ENCODE peak calls at places on chromosomes 1 and 21, in four cellular contexts. Z is H9, D is Peyer's patch, C is NB4. K is an unnamed sample.

GRCh38 chr1:148263906-148264255 is 111.8 kb upstream of the NBPF11 start:
- DNase-seq in Z (no peak), D (peak), C (no peak), K (no peak)

GRCh38 chr1:18957136-18957521 is 653 bp upstream of the IFFO2 start:
- DNase-seq in Z (peak), D (no peak), C (no peak), K (no peak)

GRCh38 chr1:66331641-66332523 is 202.1 kb upstream of the SGIP1 start:
- DNase-seq in Z (peak), D (peak), C (peak), K (peak)

GRCh38 chr1:152348447-152348846 is 11.4 kb downstream of the FLG2 start:
- DNase-seq in Z (no peak), D (no peak), C (peak), K (no peak)

GRCh38 chr1:40312238-40313205 is 4.6 kb downstream of the COL9A2 start:
- DNase-seq in Z (no peak), D (peak), C (peak), K (no peak)

GRCh38 chr21:41953831-41954653 is at the start of gene C2CD2:
- DNase-seq in Z (peak), D (no peak), C (peak), K (peak)

GRCh38 chr1:210949039-210949438 is 184.9 kb downstream of the KCNH1 start:
- DNase-seq in Z (no peak), D (no peak), C (no peak), K (no peak)

GRCh38 chr1:187763976-187764375 is 935.2 kb downstream of the PLA2G4A start:
- DNase-seq in Z (no peak), D (no peak), C (no peak), K (no peak)

GRCh38 chr1:25671929-25672328 is 55.3 kb downstream of the MAN1C1 start:
- DNase-seq in Z (no peak), D (no peak), C (no peak), K (peak)

GRCh38 chr1:3093928-3094626 is 25.1 kb downstream of the PRDM16 start:
- DNase-seq in Z (no peak), D (no peak), C (peak), K (no peak)

GRCh38 chr1:54094001-54094729 is 40.8 kb downstream of the TCEANC2 start:
- DNase-seq in Z (no peak), D (no peak), C (no peak), K (no peak)

GRCh38 chr1:155529109-155529508 is 33.5 kb downstream of the ASH1L start:
- DNase-seq in Z (no peak), D (no peak), C (no peak), K (no peak)

GRCh38 chr1:206579747-206580437 is 32.4 kb downstream of the EIF2D start:
- DNase-seq in Z (no peak), D (peak), C (peak), K (peak)

GRCh38 chr1:28256197-28256827 is 3.0 kb upstream of the SESN2 start:
- DNase-seq in Z (no peak), D (no peak), C (no peak), K (no peak)

GRCh38 chr1:206831605-206832004 is 33.8 kb upstream of the IL20 start:
- DNase-seq in Z (no peak), D (no peak), C (no peak), K (no peak)

GRCh38 chr21:35587841-35588390 is 472.4 kb downstream of the SETD4 start:
- DNase-seq in Z (no peak), D (no peak), C (no peak), K (no peak)

GRCh38 chr1:1629430-1630190 is 2.4 kb upstream of the MMP23B start:
- DNase-seq in Z (no peak), D (peak), C (no peak), K (peak)

GRCh38 chr1:94036721-94037120 is 84.2 kb downstream of the ABCA4 start:
- DNase-seq in Z (no peak), D (no peak), C (no peak), K (no peak)

GRCh38 chr1:111538343-111539035 is 35.1 kb upstream of the ADORA3 start:
- DNase-seq in Z (no peak), D (no peak), C (no peak), K (no peak)

GRCh38 chr1:189211742-189212141 is 1265.9 kb downstream of the BRINP3 start:
- DNase-seq in Z (no peak), D (no peak), C (no peak), K (no peak)

GRCh38 chr1:151729157-151729965 is 8.0 kb downstream of the RIIAD1 start:
- DNase-seq in Z (no peak), D (no peak), C (no peak), K (no peak)

GRCh38 chr1:77781683-77782082 is 2.2 kb downstream of the MIGA1 start:
- DNase-seq in Z (no peak), D (no peak), C (no peak), K (no peak)

DNA sequence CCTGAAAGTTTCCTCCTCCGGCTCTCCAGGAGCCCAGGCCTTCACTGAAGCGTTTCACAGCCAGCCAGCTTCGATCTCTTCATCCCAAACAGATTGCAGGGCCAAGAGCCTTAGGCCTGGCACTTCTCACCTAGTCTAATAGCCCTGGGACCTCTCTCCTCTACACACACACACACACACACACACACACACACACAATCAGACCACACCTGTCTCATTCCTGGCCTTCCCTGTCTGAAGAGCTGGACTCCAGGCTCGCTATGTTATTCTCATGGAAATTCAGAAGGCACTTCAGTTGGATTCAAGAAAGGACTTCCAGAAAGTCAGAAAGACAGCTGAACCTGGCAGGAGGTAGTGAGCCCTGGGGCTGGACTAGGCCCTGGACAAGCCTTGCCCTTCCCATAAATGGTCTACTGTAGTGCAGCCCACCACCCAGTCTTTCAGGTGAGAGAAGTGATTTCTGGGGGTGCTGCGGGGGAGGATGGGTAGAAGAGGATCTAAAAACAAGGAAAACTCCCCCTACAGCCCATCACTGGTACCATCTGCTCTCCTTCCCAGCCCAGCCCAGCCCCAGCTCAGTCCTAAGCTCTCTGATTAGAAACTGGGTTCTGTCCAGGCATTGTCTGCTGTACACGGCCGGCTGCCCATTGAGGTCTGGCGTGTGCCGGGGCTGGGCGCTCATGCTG is 2.7 kb downstream of the KIF21B start:
- DNase-seq in Z (peak), D (peak), C (peak), K (no peak)
- TF ChIP-seq CTCF in Z (peak), D (peak), C (peak), K (peak)

DNA sequence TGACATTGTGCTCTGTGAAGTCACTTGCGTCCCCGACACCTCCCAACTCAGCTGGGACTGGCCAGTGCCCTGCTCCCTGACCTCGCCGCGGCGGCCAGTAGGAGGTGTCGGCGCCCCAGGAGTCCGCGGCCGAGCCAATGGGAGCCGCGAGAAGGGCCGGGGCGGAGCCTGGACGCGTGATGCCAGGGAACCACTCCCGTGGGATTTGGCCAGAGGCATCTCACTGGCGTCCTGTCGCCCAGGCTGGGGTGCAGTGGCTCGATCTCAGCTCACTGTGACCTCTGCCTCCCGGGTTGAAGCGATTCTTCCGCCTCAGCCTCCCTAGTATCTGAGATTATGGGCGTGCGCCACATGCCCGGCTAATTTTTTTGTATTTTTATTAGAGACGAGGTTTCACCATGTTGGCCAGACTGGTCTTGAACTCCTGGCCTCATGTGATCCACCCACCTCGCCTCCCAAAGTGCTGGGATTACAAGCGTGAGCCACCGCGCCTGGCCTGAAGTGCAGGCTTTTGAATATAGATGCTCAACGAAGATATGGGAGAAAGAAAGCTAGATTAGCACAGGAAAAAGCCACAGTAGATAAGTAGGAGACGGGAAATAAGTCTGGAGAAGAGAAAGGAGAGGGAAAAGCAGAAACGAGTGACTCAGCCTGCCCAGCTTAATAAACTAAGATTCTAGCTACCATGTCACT is 38.0 kb downstream of the ZBTB8OS start:
- DNase-seq in Z (peak), D (peak), C (no peak), K (peak)
- TF ChIP-seq CTCF in Z (no peak), D (no peak), C (no peak), K (peak)

GRCh38 chr1:4626061-4626460 is 28.3 kb upstream of the AJAP1 start:
- DNase-seq in Z (no peak), D (no peak), C (no peak), K (peak)
- TF ChIP-seq CTCF in Z (no peak), D (no peak), C (no peak), K (no peak)

DNA sequence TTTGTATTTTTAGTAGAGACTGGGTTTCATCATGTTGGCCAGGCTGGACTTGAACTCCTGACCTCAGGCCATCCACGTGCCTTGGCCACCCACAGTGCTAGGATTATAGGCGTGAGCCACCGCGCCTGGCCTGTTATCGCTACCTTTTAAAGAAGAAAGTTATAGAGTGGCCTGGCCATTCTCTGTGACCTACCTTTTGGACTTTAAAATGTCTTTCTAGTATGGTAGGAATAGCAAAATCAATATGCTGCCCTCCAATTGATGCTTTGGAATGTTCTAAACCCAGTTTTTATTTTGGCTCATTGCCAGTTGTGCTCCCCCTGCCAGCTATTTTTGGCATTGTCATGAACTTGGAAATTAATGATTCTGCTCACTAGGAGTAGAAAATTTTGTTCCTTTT is 19.9 kb downstream of the HIPK1 start:
- DNase-seq in Z (no peak), D (no peak), C (peak), K (no peak)
- TF ChIP-seq CTCF in Z (peak), D (no peak), C (no peak), K (peak)